ENCODE peak calls at places on chromosomes 13 and 19, in seven cellular contexts. W is PC-9, Z is neuronal stem cell, R is hepatocyte, P is K562, A is OCI-LY7, C is neural progenitor cell. L is an unnamed sample. For H3K36me3, the result is how much of the 10 kb centered on the place peaks cover.

GRCh38 chr19:29675650-29676186 is 10.5 kb downstream of the PLEKHF1 start:
- DNase-seq in W (no peak), Z (no peak), R (no peak), P (no peak), A (no peak), C (no peak), L (no peak)

GRCh38 chr19:18850560-18851375 is 19.0 kb downstream of the UPF1 start:
- DNase-seq in W (no peak), Z (no peak), R (no peak), P (no peak), A (no peak), C (no peak), L (no peak)

GRCh38 chr19:11166281-11167142 is 10.9 kb upstream of the SPC24 start:
- DNase-seq in W (no peak), Z (no peak), R (no peak), P (no peak), A (no peak), C (no peak), L (no peak)

GRCh38 chr19:17618919-17619318 is 63.5 kb downstream of the COLGALT1 start:
- DNase-seq in W (no peak), Z (no peak), R (no peak), P (no peak), A (no peak), C (no peak), L (no peak)

GRCh38 chr19:54190942-54191670 is at the start of gene TSEN34:
- DNase-seq in W (no peak), Z (peak), R (peak), P (peak), A (peak), C (peak), L (peak)

GRCh38 chr19:18294467-18294864 is 13.0 kb upstream of the JUND start:
- DNase-seq in W (no peak), Z (no peak), R (no peak), P (peak), A (peak), C (peak), L (no peak)

GRCh38 chr19:51114087-51114714 is 6.0 kb upstream of the CTU1 start:
- DNase-seq in W (no peak), Z (no peak), R (no peak), P (no peak), A (no peak), C (no peak), L (no peak)

GRCh38 chr19:2567580-2567979 is 91.7 kb downstream of the GADD45B start:
- DNase-seq in W (no peak), Z (no peak), R (no peak), P (no peak), A (no peak), C (no peak), L (no peak)

GRCh38 chr19:28876604-28877123 is 336.3 kb downstream of the UQCRFS1 start:
- DNase-seq in W (no peak), Z (no peak), R (no peak), P (no peak), A (no peak), C (no peak), L (no peak)

GRCh38 chr19:52742516-52742915 is 7.7 kb upstream of the ZNF611 start:
- DNase-seq in W (no peak), Z (no peak), R (no peak), P (no peak), A (no peak), C (no peak), L (no peak)

GRCh38 chr13:105579821-105580707 is 955.4 kb downstream of the EFNB2 start:
- DNase-seq in W (peak), Z (no peak), R (peak), P (no peak), A (no peak), C (no peak), L (no peak)

GRCh38 chr19:47186337-47187022 is 44.5 kb downstream of the BBC3 start:
- DNase-seq in W (no peak), Z (no peak), R (no peak), P (no peak), A (no peak), C (no peak), L (no peak)

GRCh38 chr19:16325161-16325527 is 518 bp downstream of the KLF2 start:
- DNase-seq in W (no peak), Z (peak), R (peak), P (peak), A (peak), C (peak), L (peak)

GRCh38 chr13:32284927-32285632 is 30.1 kb downstream of the ZAR1L start:
- DNase-seq in W (no peak), Z (peak), R (no peak), P (no peak), A (no peak), C (peak), L (no peak)

GRCh38 chr19:21148681-21149080 is 6.8 kb downstream of the ZNF431 start:
- DNase-seq in W (no peak), Z (no peak), R (no peak), P (no peak), A (no peak), C (no peak), L (no peak)
- H3K36me3 ChIP-seq in W (half or more), Z (under half), R (under half), P (half or more), A (half or more), C (half or more), L (under half)

DNA sequence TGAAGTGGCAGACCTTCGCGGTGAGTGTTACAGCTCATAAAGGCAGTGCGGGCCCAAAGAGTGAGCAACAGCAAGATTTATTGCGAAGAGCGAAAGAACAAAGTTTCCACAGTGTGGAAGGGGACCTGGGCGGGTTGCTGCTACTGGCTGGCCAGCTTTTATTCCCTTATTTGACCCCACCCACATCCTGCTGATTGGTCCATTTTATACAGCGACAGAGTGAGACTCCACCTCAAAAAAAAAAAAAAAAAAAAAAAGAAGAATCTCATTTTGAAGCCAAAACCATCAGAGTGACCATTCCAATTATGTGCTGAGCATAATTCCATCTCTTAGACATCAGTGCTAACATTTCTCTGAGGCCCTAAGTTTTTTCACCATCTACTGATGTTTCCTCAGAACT is 1.9 kb upstream of the ZNF552 start:
- DNase-seq in W (no peak), Z (no peak), R (no peak), P (no peak), A (no peak), C (no peak), L (peak)
- H3K4me2 ChIP-seq in W (no peak), Z (no peak), R (no peak), P (no peak), A (no peak), C (no peak), L (no peak)

GRCh38 chr19:6531956-6532243 is 1.1 kb downstream of the TNFSF9 start:
- DNase-seq in W (no peak), Z (no peak), R (no peak), P (no peak), A (peak), C (no peak), L (no peak)

GRCh38 chr19:6533000-6533328 is 2.1 kb downstream of the TNFSF9 start:
- DNase-seq in W (no peak), Z (no peak), R (no peak), P (peak), A (no peak), C (no peak), L (no peak)

GRCh38 chr19:6533746-6534418 is 3.1 kb downstream of the TNFSF9 start:
- DNase-seq in W (no peak), Z (no peak), R (no peak), P (peak), A (no peak), C (no peak), L (no peak)

GRCh38 chr19:6531163-6531955 is 533 bp downstream of the TNFSF9 start:
- DNase-seq in W (no peak), Z (no peak), R (no peak), P (peak), A (no peak), C (no peak), L (no peak)

GRCh38 chr19:6532244-6532999 is 1.6 kb downstream of the TNFSF9 start:
- DNase-seq in W (no peak), Z (no peak), R (no peak), P (peak), A (peak), C (no peak), L (no peak)
- H3K4me3 ChIP-seq in W (peak), Z (peak), R (no peak), P (peak), A (peak), C (peak), L (peak)

GRCh38 chr13:30719521-30719914 is 15.8 kb upstream of the ALOX5AP start:
- DNase-seq in W (no peak), Z (no peak), R (no peak), P (no peak), A (no peak), C (no peak), L (no peak)
- H3K36me3 ChIP-seq in W (under half), Z (under half), R (under half), P (under half), A (under half), C (under half), L (under half)

GRCh38 chr19:35156673-35157014 is 2.1 kb downstream of the FXYD5 start:
- DNase-seq in W (no peak), Z (no peak), R (no peak), P (no peak), A (no peak), C (no peak), L (no peak)

GRCh38 chr19:35154535-35155406 is at the start of gene FXYD5:
- DNase-seq in W (peak), Z (no peak), R (peak), P (peak), A (peak), C (peak), L (peak)

GRCh38 chr19:35153701-35154534 is 617 bp upstream of the FXYD5 start:
- DNase-seq in W (no peak), Z (no peak), R (peak), P (peak), A (peak), C (peak), L (peak)

GRCh38 chr19:35155981-35156672 is 1.6 kb downstream of the FXYD5 start:
- DNase-seq in W (no peak), Z (no peak), R (no peak), P (no peak), A (no peak), C (no peak), L (no peak)

GRCh38 chr19:35155441-35155840 is 906 bp downstream of the FXYD5 start:
- DNase-seq in W (no peak), Z (no peak), R (no peak), P (peak), A (peak), C (no peak), L (no peak)
- H3K4me2 ChIP-seq in W (peak), Z (peak), R (peak), P (peak), A (peak), C (peak), L (peak)

GRCh38 chr19:57110592-57111328 is 9.0 kb upstream of the USP29 start:
- DNase-seq in W (no peak), Z (no peak), R (no peak), P (no peak), A (peak), C (no peak), L (peak)
- H3K4me3 ChIP-seq in W (no peak), Z (no peak), R (no peak), P (no peak), A (no peak), C (no peak), L (no peak)

GRCh38 chr13:29524641-29525040 is 70.8 kb downstream of the SLC7A1 start:
- DNase-seq in W (no peak), Z (no peak), R (no peak), P (no peak), A (no peak), C (no peak), L (no peak)
- H3K36me3 ChIP-seq in W (under half), Z (under half), R (under half), P (half or more), A (half or more), C (under half), L (half or more)

DNA sequence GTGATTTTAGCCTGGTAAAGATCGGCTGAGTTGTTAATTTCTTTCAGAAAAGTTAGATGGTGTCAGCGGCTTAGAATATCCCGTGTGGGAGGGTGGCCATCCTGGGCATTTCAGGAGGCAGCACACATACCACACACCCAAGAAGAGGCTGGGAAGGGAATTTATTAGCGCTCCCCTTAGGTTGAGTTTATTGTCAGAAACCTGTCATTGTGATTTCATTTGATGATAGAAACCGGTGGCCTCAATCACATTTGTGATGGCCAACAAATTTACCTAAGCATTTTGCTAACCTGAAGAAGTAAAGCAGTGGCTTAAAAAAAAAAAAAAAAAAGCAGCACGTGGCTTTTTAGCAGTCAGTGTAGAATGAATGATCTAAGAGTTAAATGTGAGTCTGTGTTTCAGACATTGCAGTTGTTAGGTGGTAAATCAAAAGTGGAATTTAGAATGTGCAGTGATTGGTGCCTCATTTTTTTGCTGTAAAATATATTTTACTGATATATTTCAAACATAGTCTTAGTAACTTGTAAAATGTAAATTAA is 2.7 kb downstream of the SIPA1L3 start:
- DNase-seq in W (no peak), Z (no peak), R (no peak), P (no peak), A (no peak), C (no peak), L (no peak)
- H3K4me2 ChIP-seq in W (no peak), Z (no peak), R (no peak), P (no peak), A (peak), C (peak), L (no peak)

GRCh38 chr13:24212254-24212653 is 51.7 kb downstream of the SPATA13 start:
- DNase-seq in W (no peak), Z (no peak), R (no peak), P (no peak), A (no peak), C (no peak), L (no peak)

GRCh38 chr13:24209138-24209537 is 48.6 kb downstream of the SPATA13 start:
- DNase-seq in W (no peak), Z (no peak), R (no peak), P (no peak), A (no peak), C (no peak), L (no peak)

GRCh38 chr13:24208314-24208713 is 47.8 kb downstream of the SPATA13 start:
- DNase-seq in W (no peak), Z (no peak), R (no peak), P (no peak), A (no peak), C (no peak), L (peak)

GRCh38 chr13:24203726-24204295 is 43.3 kb downstream of the SPATA13 start:
- DNase-seq in W (no peak), Z (no peak), R (no peak), P (no peak), A (peak), C (no peak), L (peak)

DNA sequence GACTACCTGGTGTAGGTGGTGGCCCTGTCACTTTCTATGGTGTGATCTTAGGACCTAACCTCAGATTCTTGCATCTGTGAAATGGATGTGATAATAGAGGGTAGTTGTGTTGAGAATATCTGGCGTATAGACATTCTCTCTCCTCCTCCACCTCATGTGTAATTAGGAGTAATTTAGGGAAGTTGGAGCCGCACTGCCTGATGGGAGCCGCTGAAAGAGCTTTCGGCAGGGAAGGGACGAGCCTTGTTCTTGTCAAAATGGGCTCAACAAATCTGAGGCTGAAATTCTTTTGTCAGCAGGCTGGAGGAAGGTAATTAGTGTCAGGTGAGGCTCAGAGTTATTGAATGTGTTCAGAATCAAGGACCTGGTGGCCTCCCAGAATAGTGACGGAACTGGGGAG is 47.3 kb downstream of the SPATA13 start:
- DNase-seq in W (no peak), Z (no peak), R (no peak), P (no peak), A (no peak), C (no peak), L (no peak)
- H3K4me3 ChIP-seq in W (no peak), Z (no peak), R (no peak), P (no peak), A (no peak), C (no peak), L (peak)